ENCODE peak calls at places on chromosomes 2 and 18, in four cellular contexts. Z, P, J and Q are unnamed samples.

GRCh38 chr18:741931-742512 is 29.6 kb upstream of the ENOSF1 start:
- DNase-seq in J (peak), P (peak), Z (peak), Q (peak)

GRCh38 chr2:108534577-108535379 is 508 bp downstream of the LIMS1 start:
- DNase-seq in Z (no peak), P (no peak), J (no peak), Q (no peak)

GRCh38 chr2:105553538-105554196 is 154.8 kb upstream of the FHL2 start:
- DNase-seq in J (no peak), Z (no peak), P (no peak), Q (no peak)

GRCh38 chr2:178846458-178846802 is 39.2 kb upstream of the TTN start:
- DNase-seq in J (no peak), P (no peak), Z (no peak), Q (no peak)

GRCh38 chr2:25822190-25823117 is 55.8 kb downstream of the ASXL2 start:
- DNase-seq in J (no peak), Z (no peak), P (no peak), Q (no peak)

GRCh38 chr2:41038408-41038807 is 586.5 kb upstream of the SLC8A1 start:
- DNase-seq in J (no peak), P (no peak), Z (no peak), Q (no peak)

GRCh38 chr2:202726070-202726469 is 91.3 kb downstream of the FAM117B start:
- DNase-seq in P (no peak), Z (no peak), J (no peak), Q (no peak)

GRCh38 chr2:118670281-118670680 is 177.2 kb downstream of the EN1 start:
- DNase-seq in P (no peak), Z (no peak), J (no peak), Q (no peak)

GRCh38 chr2:31253344-31254155 is 19.6 kb downstream of the EHD3 start:
- DNase-seq in Z (no peak), J (peak), P (no peak), Q (no peak)

GRCh38 chr18:51195602-51196115 is 1.8 kb downstream of the MEX3C start:
- DNase-seq in J (no peak), Z (no peak), P (peak), Q (peak)

GRCh38 chr2:162967137-162967536 is 128.6 kb upstream of the KCNH7 start:
- DNase-seq in P (no peak), Z (no peak), J (no peak), Q (no peak)

GRCh38 chr2:106030287-106031268 is 163.5 kb downstream of the UXS1 start:
- DNase-seq in P (no peak), Z (no peak), J (no peak), Q (no peak)

GRCh38 chr2:140698736-140699135 is 1432.1 kb downstream of the LRP1B start:
- DNase-seq in P (no peak), Z (no peak), J (no peak), Q (no peak)

GRCh38 chr2:145199052-145199451 is 679.1 kb upstream of the ZEB2 start:
- DNase-seq in P (no peak), Z (no peak), J (no peak), Q (no peak)

GRCh38 chr18:51921862-51922261 is 418.1 kb upstream of the DCC start:
- DNase-seq in Z (no peak), J (no peak), P (no peak), Q (no peak)

GRCh38 chr2:222903234-222904220 is 42.7 kb downstream of the ACSL3 start:
- DNase-seq in J (peak), P (no peak), Z (no peak), Q (peak)

GRCh38 chr2:201777869-201778268 is 2.9 kb downstream of the ALS2 start:
- DNase-seq in P (no peak), Z (no peak), J (no peak), Q (no peak)

GRCh38 chr2:236178921-236179652 is 10.9 kb upstream of the GBX2 start:
- DNase-seq in P (no peak), J (no peak), Z (no peak), Q (no peak)

GRCh38 chr2:106582431-106583143 is 95.4 kb downstream of the CD8B2 start:
- DNase-seq in Z (no peak), P (peak), J (peak), Q (peak)

GRCh38 chr2:219252900-219253752 is at the start of gene TUBA4B:
- DNase-seq in Z (no peak), P (no peak), J (peak), Q (no peak)

GRCh38 chr2:46692316-46692715 is 213.0 kb downstream of the TMEM247 start:
- DNase-seq in P (no peak), Z (no peak), J (no peak), Q (no peak)
- H3K9ac ChIP-seq in P (no peak), Z (no peak), J (no peak), Q (no peak)

GRCh38 chr2:237180225-237180624 is 94.5 kb downstream of the COPS8 start:
- DNase-seq in P (no peak), Z (no peak), J (no peak), Q (no peak)

GRCh38 chr2:237182422-237183123 is 96.9 kb downstream of the COPS8 start:
- DNase-seq in P (no peak), J (no peak), Z (no peak), Q (no peak)

GRCh38 chr2:237180987-237181386 is 95.3 kb downstream of the COPS8 start:
- DNase-seq in Z (no peak), J (no peak), P (no peak), Q (no peak)

GRCh38 chr2:237184192-237184922 is 98.7 kb downstream of the COPS8 start:
- DNase-seq in J (no peak), Z (no peak), P (peak), Q (no peak)

GRCh38 chr2:237181844-237182243 is 96.2 kb downstream of the COPS8 start:
- DNase-seq in Z (no peak), P (peak), J (no peak), Q (no peak)
- TF ChIP-seq YY1 in Z (no peak), P (no peak), J (no peak), Q (no peak)

DNA sequence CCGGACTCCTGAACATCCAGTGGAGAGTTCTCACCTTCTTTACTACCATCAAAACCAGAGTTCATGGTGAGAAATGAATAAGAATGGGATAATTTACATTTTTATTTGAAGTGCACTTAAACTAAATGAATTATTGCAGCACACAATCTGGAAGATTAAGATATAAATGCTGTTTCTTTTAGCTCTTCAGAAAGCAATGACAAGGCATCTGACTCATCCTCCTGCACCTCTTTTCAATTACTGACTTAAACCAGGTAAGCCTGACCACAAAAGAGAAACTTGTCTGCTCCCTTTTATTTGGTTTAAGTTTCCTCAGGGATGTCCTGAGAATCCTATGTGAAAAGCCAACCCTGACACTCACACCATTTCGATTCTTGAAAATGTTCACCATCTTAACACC is 720 bp upstream of the DSC2 start:
- DNase-seq in P (no peak), J (no peak), Z (no peak), Q (no peak)
- H3K9ac ChIP-seq in P (peak), J (no peak), Z (no peak), Q (no peak)

GRCh38 chr2:53827398-53828175 is 32.2 kb downstream of the GPR75 start:
- DNase-seq in J (no peak), Z (no peak), P (no peak), Q (peak)
- TF ChIP-seq YY1 in J (no peak), Z (no peak), P (no peak), Q (no peak)

GRCh38 chr2:224032283-224032682 is 6.8 kb downstream of the SERPINE2 start:
- DNase-seq in Z (no peak), P (no peak), J (no peak), Q (no peak)
- H3K9ac ChIP-seq in Z (no peak), P (no peak), J (no peak), Q (no peak)

GRCh38 chr2:113098532-113098931 is 28.9 kb upstream of the IL1RN start:
- DNase-seq in J (no peak), P (no peak), Z (no peak), Q (no peak)
- TF ChIP-seq YY1 in J (no peak), P (no peak), Z (no peak), Q (no peak)

GRCh38 chr18:46755315-46756171 is 1.3 kb downstream of the ST8SIA5 start:
- DNase-seq in P (no peak), Z (no peak), J (no peak), Q (no peak)

GRCh38 chr18:46754661-46755292 is 2.1 kb downstream of the ST8SIA5 start:
- DNase-seq in J (no peak), P (no peak), Z (no peak), Q (no peak)

GRCh38 chr18:46756172-46756558 is 688 bp downstream of the ST8SIA5 start:
- DNase-seq in Z (no peak), J (no peak), P (no peak), Q (no peak)

GRCh38 chr18:46751882-46752281 is 5.0 kb downstream of the ST8SIA5 start:
- DNase-seq in Z (no peak), P (no peak), J (no peak), Q (no peak)

GRCh38 chr18:46754188-46754587 is 2.7 kb downstream of the ST8SIA5 start:
- DNase-seq in P (no peak), Z (peak), J (no peak), Q (no peak)
- H3K9ac ChIP-seq in P (no peak), Z (no peak), J (no peak), Q (no peak)

GRCh38 chr2:197249771-197250397 is 60.7 kb downstream of the ANKRD44 start:
- DNase-seq in P (no peak), Z (no peak), J (no peak), Q (no peak)

GRCh38 chr2:197247083-197247482 is 63.5 kb downstream of the ANKRD44 start:
- DNase-seq in J (no peak), Z (no peak), P (no peak), Q (no peak)

GRCh38 chr2:197246405-197246804 is 64.2 kb downstream of the ANKRD44 start:
- DNase-seq in J (no peak), P (no peak), Z (no peak), Q (no peak)

GRCh38 chr2:197248001-197248401 is 62.6 kb downstream of the ANKRD44 start:
- DNase-seq in J (no peak), Z (no peak), P (no peak), Q (no peak)

DNA sequence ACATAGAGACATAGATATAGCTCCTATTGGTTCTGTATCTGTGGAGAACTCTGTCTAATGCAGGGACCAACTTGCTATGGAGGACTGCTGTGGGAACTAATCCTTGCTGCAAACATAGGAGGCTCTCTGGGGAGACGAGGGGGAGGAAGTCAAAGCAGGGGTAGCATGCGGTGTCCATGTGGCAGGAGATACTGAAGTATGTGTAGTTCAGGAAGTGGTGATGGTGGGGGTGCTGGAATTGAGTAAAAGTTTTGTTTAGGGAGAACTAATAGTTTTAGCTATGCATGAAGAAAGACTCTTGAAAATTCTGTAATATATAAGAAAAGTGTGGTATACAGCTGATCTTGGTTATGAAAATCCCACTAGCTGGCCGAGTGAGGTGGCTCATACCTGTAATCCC is 62.0 kb downstream of the ANKRD44 start:
- DNase-seq in P (no peak), J (no peak), Z (no peak), Q (no peak)
- TF ChIP-seq YY1 in P (no peak), J (no peak), Z (no peak), Q (no peak)

GRCh38 chr18:45526120-45526841 is 89.0 kb upstream of the SLC14A2 start:
- DNase-seq in Z (no peak), J (no peak), P (no peak), Q (no peak)
- H3K9ac ChIP-seq in Z (no peak), J (no peak), P (no peak), Q (no peak)